ENCODE peak calls at places on chromosomes 6 and 20, in eight cellular contexts. One of them, this sample, is unnamed.

GRCh38 chr6:4794140-4794707 is 18.0 kb downstream of the CDYL start:
- DNase-seq in nephron progenitor cell: no peak
- DNase-seq in MCF 10A: no peak
- DNase-seq in HepG2: no peak
- DNase-seq in GM12878: no peak
- DNase-seq in pancreas: no peak
- DNase-seq in fibroblast of lung: no peak
- DNase-seq in endothelial cell: no peak
- DNase-seq in this sample: no peak

GRCh38 chr6:1812034-1812433 is 202.3 kb downstream of the FOXC1 start:
- DNase-seq in nephron progenitor cell: no peak
- DNase-seq in MCF 10A: no peak
- DNase-seq in HepG2: peak; percentile 15
- DNase-seq in GM12878: no peak
- DNase-seq in pancreas: no peak
- DNase-seq in fibroblast of lung: no peak
- DNase-seq in endothelial cell: no peak
- DNase-seq in this sample: no peak

GRCh38 chr20:9088556-9088955 is 19.7 kb downstream of the PLCB4 start:
- DNase-seq in nephron progenitor cell: no peak
- DNase-seq in MCF 10A: no peak
- DNase-seq in HepG2: no peak
- DNase-seq in GM12878: no peak
- DNase-seq in pancreas: no peak
- DNase-seq in fibroblast of lung: no peak
- DNase-seq in endothelial cell: no peak
- DNase-seq in this sample: peak; percentile 15

GRCh38 chr20:32534661-32535240 is 50.4 kb downstream of the NOL4L start:
- DNase-seq in nephron progenitor cell: no peak
- DNase-seq in MCF 10A: no peak
- DNase-seq in HepG2: no peak
- DNase-seq in GM12878: no peak
- DNase-seq in pancreas: no peak
- DNase-seq in fibroblast of lung: no peak
- DNase-seq in endothelial cell: no peak
- DNase-seq in this sample: peak; percentile 27

GRCh38 chr6:24574809-24575208 is 71.2 kb downstream of the KIAA0319 start:
- DNase-seq in nephron progenitor cell: no peak
- DNase-seq in MCF 10A: peak; percentile 23
- DNase-seq in HepG2: no peak
- DNase-seq in GM12878: no peak
- DNase-seq in pancreas: no peak
- DNase-seq in fibroblast of lung: no peak
- DNase-seq in endothelial cell: no peak
- DNase-seq in this sample: peak; percentile 39

GRCh38 chr20:32241807-32242206 is 34.1 kb downstream of the POFUT1 start:
- DNase-seq in nephron progenitor cell: no peak
- DNase-seq in MCF 10A: no peak
- DNase-seq in HepG2: no peak
- DNase-seq in GM12878: no peak
- DNase-seq in pancreas: no peak
- DNase-seq in fibroblast of lung: no peak
- DNase-seq in endothelial cell: no peak
- DNase-seq in this sample: no peak

GRCh38 chr20:24603454-24603853 is 134.0 kb downstream of the SYNDIG1 start:
- DNase-seq in nephron progenitor cell: no peak
- DNase-seq in MCF 10A: no peak
- DNase-seq in HepG2: no peak
- DNase-seq in GM12878: no peak
- DNase-seq in pancreas: no peak
- DNase-seq in fibroblast of lung: no peak
- DNase-seq in endothelial cell: no peak
- DNase-seq in this sample: no peak

GRCh38 chr6:112879920-112880413 is 532.8 kb downstream of the RFPL4B start:
- DNase-seq in nephron progenitor cell: no peak
- DNase-seq in MCF 10A: no peak
- DNase-seq in HepG2: peak; percentile 85
- DNase-seq in GM12878: no peak
- DNase-seq in pancreas: peak; percentile 15
- DNase-seq in fibroblast of lung: peak; percentile 18
- DNase-seq in endothelial cell: no peak
- DNase-seq in this sample: no peak

GRCh38 chr20:45968081-45968671 is 3.8 kb downstream of the ZNF335 start:
- DNase-seq in nephron progenitor cell: no peak
- DNase-seq in MCF 10A: no peak
- DNase-seq in HepG2: no peak
- DNase-seq in GM12878: no peak
- DNase-seq in pancreas: no peak
- DNase-seq in fibroblast of lung: no peak
- DNase-seq in endothelial cell: no peak
- DNase-seq in this sample: no peak

DNA sequence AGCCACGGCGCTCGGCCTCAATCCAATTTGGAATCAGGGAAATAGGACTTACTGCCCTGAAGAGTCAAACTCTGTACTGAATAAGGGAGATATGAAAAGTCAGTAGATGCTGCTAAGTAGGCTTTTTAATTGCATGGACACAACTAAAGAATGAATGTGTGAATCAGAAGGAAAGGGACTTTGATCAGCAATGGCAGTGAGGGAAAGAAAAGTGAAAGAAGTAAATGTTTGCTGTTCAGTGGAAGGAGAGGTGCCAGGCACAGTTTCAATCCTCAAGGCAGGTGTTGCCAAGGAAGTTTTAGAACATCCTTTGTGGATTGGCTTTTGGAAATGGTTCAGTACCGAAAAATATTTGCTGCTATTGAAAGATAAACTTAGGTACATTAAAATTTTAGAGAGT is 62.2 kb upstream of the GCM1 start:
- DNase-seq in nephron progenitor cell: no peak
- DNase-seq in MCF 10A: no peak
- DNase-seq in HepG2: no peak
- DNase-seq in GM12878: no peak
- DNase-seq in pancreas: no peak
- DNase-seq in fibroblast of lung: no peak
- DNase-seq in endothelial cell: no peak
- DNase-seq in this sample: no peak
- TF ChIP-seq CTCF in nephron progenitor cell: no peak
- TF ChIP-seq CTCF in MCF 10A: no peak
- TF ChIP-seq CTCF in HepG2: no peak
- TF ChIP-seq CTCF in GM12878: no peak
- TF ChIP-seq CTCF in pancreas: no peak
- TF ChIP-seq CTCF in fibroblast of lung: no peak
- TF ChIP-seq CTCF in endothelial cell: no peak
- TF ChIP-seq CTCF in this sample: no peak

GRCh38 chr6:39870950-39871349 is 63.3 kb downstream of the MOCS1 start:
- DNase-seq in nephron progenitor cell: no peak
- DNase-seq in MCF 10A: no peak
- DNase-seq in HepG2: no peak
- DNase-seq in GM12878: no peak
- DNase-seq in pancreas: no peak
- DNase-seq in fibroblast of lung: no peak
- DNase-seq in endothelial cell: no peak
- DNase-seq in this sample: no peak
- TF ChIP-seq CTCF in nephron progenitor cell: no peak
- TF ChIP-seq CTCF in MCF 10A: no peak
- TF ChIP-seq CTCF in HepG2: no peak
- TF ChIP-seq CTCF in GM12878: peak; percentile 13
- TF ChIP-seq CTCF in pancreas: no peak
- TF ChIP-seq CTCF in fibroblast of lung: no peak
- TF ChIP-seq CTCF in endothelial cell: no peak
- TF ChIP-seq CTCF in this sample: no peak

GRCh38 chr6:26103770-26104456 is 16.7 kb downstream of the HFE start:
- DNase-seq in nephron progenitor cell: peak; percentile 59
- DNase-seq in MCF 10A: peak; percentile 96
- DNase-seq in HepG2: peak; percentile 96
- DNase-seq in GM12878: peak; percentile 99
- DNase-seq in pancreas: peak; percentile 89
- DNase-seq in fibroblast of lung: peak; percentile 94
- DNase-seq in endothelial cell: peak; percentile 73
- DNase-seq in this sample: peak; percentile 91
- TF ChIP-seq CTCF in nephron progenitor cell: peak; percentile 51
- TF ChIP-seq CTCF in MCF 10A: peak; percentile 41
- TF ChIP-seq CTCF in HepG2: peak; percentile 45
- TF ChIP-seq CTCF in GM12878: peak; percentile 47
- TF ChIP-seq CTCF in pancreas: no peak
- TF ChIP-seq CTCF in fibroblast of lung: peak; percentile 42
- TF ChIP-seq CTCF in endothelial cell: peak; percentile 27
- TF ChIP-seq CTCF in this sample: peak; percentile 45

DNA sequence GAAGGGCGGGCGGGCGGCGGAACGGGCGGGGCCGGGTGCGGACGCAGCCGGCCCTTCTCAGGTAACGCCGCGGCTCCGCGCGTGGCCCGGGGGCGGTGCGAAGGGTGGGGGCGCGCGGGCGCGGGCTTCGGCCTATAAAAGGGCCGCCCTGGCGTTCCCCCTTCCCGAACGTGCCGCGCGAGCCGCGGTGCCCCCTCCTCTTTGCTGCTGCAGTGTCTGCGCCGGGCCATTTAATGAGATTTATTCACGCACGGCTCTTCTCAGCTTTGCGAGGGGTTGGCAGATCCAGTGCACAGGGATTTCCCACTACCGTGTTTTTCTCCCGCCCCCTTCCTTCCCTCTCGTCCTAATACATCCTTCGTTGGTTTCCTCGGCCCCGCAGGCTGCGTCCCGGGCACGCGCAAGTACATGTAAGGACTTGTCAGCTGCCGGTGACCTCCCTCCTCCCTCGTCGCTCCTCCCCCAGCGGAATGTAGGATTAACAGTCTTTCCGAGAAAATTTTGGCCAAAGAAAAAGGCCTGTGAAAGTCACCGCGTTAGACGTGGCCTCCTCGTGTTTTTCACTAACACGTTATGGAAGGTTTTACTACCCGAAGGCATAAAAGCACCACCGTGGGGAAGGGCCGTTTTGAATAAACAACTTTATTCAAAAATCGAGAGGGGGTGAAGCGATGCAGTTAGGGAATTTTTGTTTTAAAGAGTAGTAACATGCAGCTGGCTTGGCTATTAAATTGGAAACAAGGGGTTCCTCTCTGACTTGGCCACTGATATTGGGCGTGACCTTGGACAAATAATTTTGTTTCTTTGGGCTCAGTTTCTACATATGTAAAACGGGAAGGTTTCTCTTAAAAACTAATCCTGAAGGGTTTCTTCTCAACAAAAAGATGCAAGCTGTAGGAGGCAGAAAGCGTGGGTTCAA is 977 bp upstream of the REV3L start:
- DNase-seq in nephron progenitor cell: peak; percentile 88
- DNase-seq in MCF 10A: peak; percentile 96
- DNase-seq in HepG2: peak; percentile 94
- DNase-seq in GM12878: peak; percentile 69
- DNase-seq in pancreas: peak; percentile 93
- DNase-seq in fibroblast of lung: peak; percentile 99
- DNase-seq in endothelial cell: peak; percentile 79
- DNase-seq in this sample: peak; percentile 79
- TF ChIP-seq CTCF in nephron progenitor cell: no peak
- TF ChIP-seq CTCF in MCF 10A: no peak
- TF ChIP-seq CTCF in HepG2: peak; percentile 27
- TF ChIP-seq CTCF in GM12878: no peak
- TF ChIP-seq CTCF in pancreas: no peak
- TF ChIP-seq CTCF in fibroblast of lung: no peak
- TF ChIP-seq CTCF in endothelial cell: no peak
- TF ChIP-seq CTCF in this sample: no peak

GRCh38 chr20:10093087-10093591 is 58.4 kb downstream of the ANKEF1 start:
- DNase-seq in nephron progenitor cell: no peak
- DNase-seq in MCF 10A: peak; percentile 84
- DNase-seq in HepG2: no peak
- DNase-seq in GM12878: no peak
- DNase-seq in pancreas: no peak
- DNase-seq in fibroblast of lung: peak; percentile 84
- DNase-seq in endothelial cell: no peak
- DNase-seq in this sample: peak; percentile 87
- TF ChIP-seq CTCF in nephron progenitor cell: no peak
- TF ChIP-seq CTCF in MCF 10A: no peak
- TF ChIP-seq CTCF in HepG2: no peak
- TF ChIP-seq CTCF in GM12878: no peak
- TF ChIP-seq CTCF in pancreas: no peak
- TF ChIP-seq CTCF in fibroblast of lung: no peak
- TF ChIP-seq CTCF in endothelial cell: no peak
- TF ChIP-seq CTCF in this sample: no peak

DNA sequence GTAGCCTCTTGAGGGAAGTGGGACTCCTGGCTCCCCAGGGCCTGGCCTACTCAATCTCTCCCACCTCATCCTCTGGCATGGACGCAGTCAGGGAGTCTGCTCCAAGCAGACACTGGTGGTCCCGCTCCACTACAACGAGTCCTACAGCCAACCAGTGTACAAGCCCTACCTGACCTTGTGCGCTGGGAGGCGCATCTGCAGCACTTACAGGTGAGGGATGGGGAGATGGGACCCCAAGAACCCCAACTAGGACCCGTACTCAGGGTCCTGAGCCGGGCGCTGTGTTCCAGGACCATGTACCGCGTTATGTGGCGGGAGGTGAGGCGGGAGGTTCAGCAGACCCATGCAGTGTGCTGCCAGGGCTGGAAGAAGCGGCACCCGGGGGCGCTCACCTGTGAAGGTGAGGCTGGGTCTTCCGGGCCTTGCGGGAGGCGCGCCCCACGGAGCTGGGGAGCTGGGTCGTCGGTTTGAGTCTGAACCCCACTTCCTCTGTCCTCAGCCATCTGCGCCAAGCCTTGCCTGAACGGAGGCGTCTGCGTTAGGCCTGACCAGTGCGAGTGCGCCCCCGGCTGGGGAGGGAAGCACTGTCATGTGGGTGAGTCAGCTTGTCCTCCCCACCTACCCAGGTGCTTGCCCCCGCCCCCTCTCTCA is 2.1 kb downstream of the EGFL8 start:
- DNase-seq in nephron progenitor cell: no peak
- DNase-seq in MCF 10A: no peak
- DNase-seq in HepG2: no peak
- DNase-seq in GM12878: no peak
- DNase-seq in pancreas: no peak
- DNase-seq in fibroblast of lung: no peak
- DNase-seq in endothelial cell: no peak
- DNase-seq in this sample: no peak
- TF ChIP-seq CTCF in nephron progenitor cell: no peak
- TF ChIP-seq CTCF in MCF 10A: no peak
- TF ChIP-seq CTCF in HepG2: peak; percentile 41
- TF ChIP-seq CTCF in GM12878: no peak
- TF ChIP-seq CTCF in pancreas: no peak
- TF ChIP-seq CTCF in fibroblast of lung: no peak
- TF ChIP-seq CTCF in endothelial cell: no peak
- TF ChIP-seq CTCF in this sample: no peak

GRCh38 chr6:126033696-126034095 is 47.4 kb downstream of the TRMT11 start:
- DNase-seq in nephron progenitor cell: peak; percentile 10
- DNase-seq in MCF 10A: peak; percentile 68
- DNase-seq in HepG2: peak; percentile 68
- DNase-seq in GM12878: no peak
- DNase-seq in pancreas: no peak
- DNase-seq in fibroblast of lung: peak; percentile 93
- DNase-seq in endothelial cell: peak; percentile 10
- DNase-seq in this sample: peak; percentile 63
- TF ChIP-seq CTCF in nephron progenitor cell: peak; percentile 59
- TF ChIP-seq CTCF in MCF 10A: peak; percentile 68
- TF ChIP-seq CTCF in HepG2: peak; percentile 78
- TF ChIP-seq CTCF in GM12878: peak; percentile 46
- TF ChIP-seq CTCF in pancreas: peak; percentile 22
- TF ChIP-seq CTCF in fibroblast of lung: peak; percentile 85
- TF ChIP-seq CTCF in endothelial cell: peak; percentile 25
- TF ChIP-seq CTCF in this sample: peak; percentile 62

DNA sequence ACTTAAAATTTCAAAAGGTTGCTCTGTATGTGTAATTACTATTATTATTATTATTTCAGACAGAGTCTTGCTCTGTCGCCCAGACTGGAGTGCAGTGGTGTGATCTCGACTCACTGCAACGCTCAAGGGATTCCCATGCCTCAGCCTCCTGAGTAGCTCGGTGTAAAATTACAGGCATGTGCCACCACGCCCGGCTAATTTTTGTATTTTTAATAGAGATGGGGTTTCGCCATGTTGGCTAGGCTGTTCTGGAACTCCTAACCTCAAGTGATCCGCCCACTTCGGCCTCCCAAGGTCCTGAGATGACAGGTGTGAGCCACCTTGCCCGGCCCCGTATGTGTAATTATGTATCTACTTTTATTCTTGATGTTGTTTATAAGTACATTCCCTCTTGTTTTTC is 65.3 kb upstream of the ZNF217 start:
- DNase-seq in nephron progenitor cell: no peak
- DNase-seq in MCF 10A: peak; percentile 21
- DNase-seq in HepG2: no peak
- DNase-seq in GM12878: no peak
- DNase-seq in pancreas: no peak
- DNase-seq in fibroblast of lung: no peak
- DNase-seq in endothelial cell: no peak
- DNase-seq in this sample: peak; percentile 51
- TF ChIP-seq CTCF in nephron progenitor cell: no peak
- TF ChIP-seq CTCF in MCF 10A: no peak
- TF ChIP-seq CTCF in HepG2: no peak
- TF ChIP-seq CTCF in GM12878: no peak
- TF ChIP-seq CTCF in pancreas: no peak
- TF ChIP-seq CTCF in fibroblast of lung: no peak
- TF ChIP-seq CTCF in endothelial cell: no peak
- TF ChIP-seq CTCF in this sample: no peak